ENCODE peak calls at places on chromosomes 11 and 22, in eight cellular contexts. One of them, this sample, is unnamed.

GRCh38 chr22:23529166-23530103 is 50.7 kb downstream of the IGLL1 start:
- DNase-seq in mucosa of descending colon: no peak
- DNase-seq in AG04450: no peak
- DNase-seq in EL: no peak
- DNase-seq in LNCaP clone FGC: no peak
- DNase-seq in T-helper 9 cell: no peak
- DNase-seq in RCC 7860: no peak
- DNase-seq in nephron progenitor cell: no peak
- DNase-seq in this sample: no peak

GRCh38 chr11:62193954-62194353 is 3.9 kb downstream of the SCGB1D1 start:
- DNase-seq in mucosa of descending colon: no peak
- DNase-seq in AG04450: no peak
- DNase-seq in EL: peak
- DNase-seq in LNCaP clone FGC: no peak
- DNase-seq in T-helper 9 cell: no peak
- DNase-seq in RCC 7860: no peak
- DNase-seq in nephron progenitor cell: peak
- DNase-seq in this sample: no peak

GRCh38 chr11:45285931-45286632 is at the start of gene SYT13:
- DNase-seq in mucosa of descending colon: peak
- DNase-seq in AG04450: no peak
- DNase-seq in EL: no peak
- DNase-seq in LNCaP clone FGC: no peak
- DNase-seq in T-helper 9 cell: no peak
- DNase-seq in RCC 7860: no peak
- DNase-seq in nephron progenitor cell: peak
- DNase-seq in this sample: no peak

GRCh38 chr22:29109853-29110252 is 37.0 kb downstream of the KREMEN1 start:
- DNase-seq in mucosa of descending colon: no peak
- DNase-seq in AG04450: no peak
- DNase-seq in EL: no peak
- DNase-seq in LNCaP clone FGC: no peak
- DNase-seq in T-helper 9 cell: no peak
- DNase-seq in RCC 7860: peak
- DNase-seq in nephron progenitor cell: no peak
- DNase-seq in this sample: no peak

GRCh38 chr11:27703453-27703852 is 3.2 kb upstream of the BDNF start:
- DNase-seq in mucosa of descending colon: no peak
- DNase-seq in AG04450: no peak
- DNase-seq in EL: peak
- DNase-seq in LNCaP clone FGC: no peak
- DNase-seq in T-helper 9 cell: no peak
- DNase-seq in RCC 7860: peak
- DNase-seq in nephron progenitor cell: no peak
- DNase-seq in this sample: no peak

GRCh38 chr11:77449060-77449521 is 24.8 kb downstream of the PAK1 start:
- DNase-seq in mucosa of descending colon: no peak
- DNase-seq in AG04450: no peak
- DNase-seq in EL: no peak
- DNase-seq in LNCaP clone FGC: no peak
- DNase-seq in T-helper 9 cell: no peak
- DNase-seq in RCC 7860: no peak
- DNase-seq in nephron progenitor cell: no peak
- DNase-seq in this sample: no peak

GRCh38 chr11:120172054-120172881 is 34.4 kb upstream of the TRIM29 start:
- DNase-seq in mucosa of descending colon: peak
- DNase-seq in AG04450: no peak
- DNase-seq in EL: peak
- DNase-seq in LNCaP clone FGC: peak
- DNase-seq in T-helper 9 cell: no peak
- DNase-seq in RCC 7860: peak
- DNase-seq in nephron progenitor cell: peak
- DNase-seq in this sample: no peak

GRCh38 chr11:33618956-33619355 is 81.7 kb downstream of the C11orf91 start:
- DNase-seq in mucosa of descending colon: no peak
- DNase-seq in AG04450: no peak
- DNase-seq in EL: no peak
- DNase-seq in LNCaP clone FGC: no peak
- DNase-seq in T-helper 9 cell: no peak
- DNase-seq in RCC 7860: no peak
- DNase-seq in nephron progenitor cell: no peak
- DNase-seq in this sample: no peak

GRCh38 chr22:33883961-33884808 is 36.1 kb downstream of the LARGE1 start:
- DNase-seq in mucosa of descending colon: no peak
- DNase-seq in AG04450: no peak
- DNase-seq in EL: no peak
- DNase-seq in LNCaP clone FGC: no peak
- DNase-seq in T-helper 9 cell: no peak
- DNase-seq in RCC 7860: peak
- DNase-seq in nephron progenitor cell: no peak
- DNase-seq in this sample: no peak

GRCh38 chr11:94796863-94797262 is 28.7 kb downstream of the AMOTL1 start:
- DNase-seq in mucosa of descending colon: no peak
- DNase-seq in AG04450: no peak
- DNase-seq in EL: peak
- DNase-seq in LNCaP clone FGC: no peak
- DNase-seq in T-helper 9 cell: no peak
- DNase-seq in RCC 7860: no peak
- DNase-seq in nephron progenitor cell: no peak
- DNase-seq in this sample: no peak

GRCh38 chr11:10515418-10515817 is 25.6 kb downstream of the RNF141 start:
- DNase-seq in mucosa of descending colon: no peak
- DNase-seq in AG04450: no peak
- DNase-seq in EL: no peak
- DNase-seq in LNCaP clone FGC: no peak
- DNase-seq in T-helper 9 cell: no peak
- DNase-seq in RCC 7860: no peak
- DNase-seq in nephron progenitor cell: no peak
- DNase-seq in this sample: no peak

GRCh38 chr11:69243496-69244200 is 50.3 kb upstream of the MYEOV start:
- DNase-seq in mucosa of descending colon: no peak
- DNase-seq in AG04450: no peak
- DNase-seq in EL: no peak
- DNase-seq in LNCaP clone FGC: no peak
- DNase-seq in T-helper 9 cell: no peak
- DNase-seq in RCC 7860: no peak
- DNase-seq in nephron progenitor cell: no peak
- DNase-seq in this sample: no peak

GRCh38 chr11:11279956-11280689 is 72.9 kb downstream of the CSNK2A3 start:
- DNase-seq in mucosa of descending colon: no peak
- DNase-seq in AG04450: peak
- DNase-seq in EL: no peak
- DNase-seq in LNCaP clone FGC: no peak
- DNase-seq in T-helper 9 cell: no peak
- DNase-seq in RCC 7860: no peak
- DNase-seq in nephron progenitor cell: no peak
- DNase-seq in this sample: no peak

GRCh38 chr11:64726211-64726641 is 3.2 kb upstream of the NRXN2 start:
- DNase-seq in mucosa of descending colon: no peak
- DNase-seq in AG04450: no peak
- DNase-seq in EL: no peak
- DNase-seq in LNCaP clone FGC: no peak
- DNase-seq in T-helper 9 cell: no peak
- DNase-seq in RCC 7860: no peak
- DNase-seq in nephron progenitor cell: peak
- DNase-seq in this sample: no peak

GRCh38 chr11:73818838-73819237 is 31.2 kb downstream of the MRPL48 start:
- DNase-seq in mucosa of descending colon: no peak
- DNase-seq in AG04450: no peak
- DNase-seq in EL: peak
- DNase-seq in LNCaP clone FGC: no peak
- DNase-seq in T-helper 9 cell: no peak
- DNase-seq in RCC 7860: no peak
- DNase-seq in nephron progenitor cell: no peak
- DNase-seq in this sample: no peak

GRCh38 chr22:24189249-24190158 is 8.2 kb downstream of the SUSD2 start:
- DNase-seq in mucosa of descending colon: peak
- DNase-seq in AG04450: peak
- DNase-seq in EL: peak
- DNase-seq in LNCaP clone FGC: no peak
- DNase-seq in T-helper 9 cell: no peak
- DNase-seq in RCC 7860: peak
- DNase-seq in nephron progenitor cell: peak
- DNase-seq in this sample: peak

GRCh38 chr11:7657306-7658025 is 15.8 kb downstream of the CYB5R2 start:
- DNase-seq in mucosa of descending colon: peak
- DNase-seq in AG04450: no peak
- DNase-seq in EL: peak
- DNase-seq in LNCaP clone FGC: no peak
- DNase-seq in T-helper 9 cell: no peak
- DNase-seq in RCC 7860: peak
- DNase-seq in nephron progenitor cell: peak
- DNase-seq in this sample: no peak

GRCh38 chr11:65573391-65574146 is 1.2 kb downstream of the FAM89B start:
- DNase-seq in mucosa of descending colon: peak
- DNase-seq in AG04450: no peak
- DNase-seq in EL: no peak
- DNase-seq in LNCaP clone FGC: peak
- DNase-seq in T-helper 9 cell: no peak
- DNase-seq in RCC 7860: no peak
- DNase-seq in nephron progenitor cell: no peak
- DNase-seq in this sample: no peak

GRCh38 chr11:126485021-126485781 is 129.7 kb downstream of the ST3GAL4 start:
- DNase-seq in mucosa of descending colon: no peak
- DNase-seq in AG04450: peak
- DNase-seq in EL: peak
- DNase-seq in LNCaP clone FGC: no peak
- DNase-seq in T-helper 9 cell: no peak
- DNase-seq in RCC 7860: no peak
- DNase-seq in nephron progenitor cell: no peak
- DNase-seq in this sample: no peak

GRCh38 chr11:12087075-12087775 is 23.2 kb upstream of the MICAL2 start:
- DNase-seq in mucosa of descending colon: peak
- DNase-seq in AG04450: no peak
- DNase-seq in EL: peak
- DNase-seq in LNCaP clone FGC: no peak
- DNase-seq in T-helper 9 cell: peak
- DNase-seq in RCC 7860: peak
- DNase-seq in nephron progenitor cell: no peak
- DNase-seq in this sample: peak

GRCh38 chr11:123681007-123681406 is 26.6 kb upstream of the SCN3B start:
- DNase-seq in mucosa of descending colon: no peak
- DNase-seq in AG04450: no peak
- DNase-seq in EL: no peak
- DNase-seq in LNCaP clone FGC: no peak
- DNase-seq in T-helper 9 cell: no peak
- DNase-seq in RCC 7860: no peak
- DNase-seq in nephron progenitor cell: no peak
- DNase-seq in this sample: no peak

GRCh38 chr11:33709471-33709870 is 8.8 kb upstream of the C11orf91 start:
- DNase-seq in mucosa of descending colon: no peak
- DNase-seq in AG04450: no peak
- DNase-seq in EL: no peak
- DNase-seq in LNCaP clone FGC: no peak
- DNase-seq in T-helper 9 cell: no peak
- DNase-seq in RCC 7860: no peak
- DNase-seq in nephron progenitor cell: no peak
- DNase-seq in this sample: no peak

GRCh38 chr22:47030881-47031627 is 268.6 kb downstream of the TBC1D22A start:
- DNase-seq in mucosa of descending colon: peak
- DNase-seq in AG04450: no peak
- DNase-seq in EL: peak
- DNase-seq in LNCaP clone FGC: no peak
- DNase-seq in T-helper 9 cell: no peak
- DNase-seq in RCC 7860: no peak
- DNase-seq in nephron progenitor cell: no peak
- DNase-seq in this sample: no peak

GRCh38 chr11:134759314-134759713 is 347.3 kb upstream of the B3GAT1 start:
- DNase-seq in mucosa of descending colon: no peak
- DNase-seq in AG04450: no peak
- DNase-seq in EL: no peak
- DNase-seq in LNCaP clone FGC: peak
- DNase-seq in T-helper 9 cell: no peak
- DNase-seq in RCC 7860: no peak
- DNase-seq in nephron progenitor cell: no peak
- DNase-seq in this sample: no peak